ENCODE peak calls at places on chromosomes 1 and 21, in ten cellular contexts. F is mucosa of descending colon; S is GM23248; G is HTR-8/SVneo; W is D341Med; L is stimulated activated effector memory CD8-positive, alpha-beta T cell treated with anti-CD3 and anti-CD28 coated beads, Interleukin-12 subunit alpha, Interleukin-12 subunit beta, amount 100 ng/mL, for 72 hours; D is fibroblast of mammary gland; T is activated naive CD8-positive, alpha-beta T cell treated with anti-CD3 and anti-CD28 coated beads for 36 hours; K is GM10248; Y is amygdala. P is an unnamed sample.

GRCh38 chr21:32065654-32066053 is 192.8 kb downstream of the HUNK start:
- DNase-seq in F (no peak), S (no peak), G (no peak), W (no peak), L (no peak), D (no peak), T (no peak), K (no peak), Y (no peak), P (no peak)

GRCh38 chr1:207398986-207399385 is 55.1 kb upstream of the CR2 start:
- DNase-seq in F (no peak), S (no peak), G (no peak), W (no peak), L (no peak), D (no peak), T (no peak), K (no peak), Y (peak; percentile 38), P (no peak)

GRCh38 chr1:1945782-1946393 is 26.8 kb upstream of the TMEM52 start:
- DNase-seq in F (no peak), S (no peak), G (no peak), W (no peak), L (no peak), D (no peak), T (no peak), K (no peak), Y (no peak), P (no peak)

GRCh38 chr1:244354810-244355278 is 96.9 kb downstream of the ADSS2 start:
- DNase-seq in F (no peak), S (peak; percentile 8), G (no peak), W (no peak), L (no peak), D (no peak), T (no peak), K (no peak), Y (no peak), P (no peak)

GRCh38 chr1:205064301-205064700 is 20.0 kb downstream of the TMEM81 start:
- DNase-seq in F (no peak), S (no peak), G (no peak), W (no peak), L (no peak), D (no peak), T (no peak), K (no peak), Y (no peak), P (no peak)

GRCh38 chr1:30846587-30846986 is 62.0 kb downstream of the SDC3 start:
- DNase-seq in F (no peak), S (no peak), G (no peak), W (no peak), L (no peak), D (no peak), T (no peak), K (no peak), Y (no peak), P (no peak)

GRCh38 chr1:75539230-75540116 is 71.4 kb downstream of the SLC44A5 start:
- DNase-seq in F (no peak), S (peak; percentile 4), G (no peak), W (no peak), L (no peak), D (peak; percentile 8), T (no peak), K (no peak), Y (no peak), P (no peak)

GRCh38 chr1:46210561-46210960 is 7.4 kb downstream of the LURAP1 start:
- DNase-seq in F (no peak), S (no peak), G (no peak), W (no peak), L (no peak), D (no peak), T (no peak), K (no peak), Y (no peak), P (no peak)

GRCh38 chr1:222613627-222614026 is 4.3 kb upstream of the MIA3 start:
- DNase-seq in F (peak; percentile 33), S (no peak), G (no peak), W (no peak), L (no peak), D (no peak), T (no peak), K (no peak), Y (no peak), P (no peak)

GRCh38 chr1:21547876-21548275 is 38.7 kb downstream of the ALPL start:
- DNase-seq in F (no peak), S (no peak), G (no peak), W (no peak), L (no peak), D (no peak), T (no peak), K (no peak), Y (peak; percentile 17), P (no peak)

GRCh38 chr1:246705368-246705767 is 18.8 kb upstream of the SCCPDH start:
- DNase-seq in F (no peak), S (peak; percentile 95), G (peak; percentile 78), W (no peak), L (no peak), D (peak; percentile 93), T (no peak), K (no peak), Y (no peak), P (no peak)

GRCh38 chr1:43008106-43008424 is 49.4 kb upstream of the SLC2A1 start:
- DNase-seq in F (no peak), S (no peak), G (no peak), W (no peak), L (no peak), D (no peak), T (no peak), K (no peak), Y (no peak), P (no peak)

GRCh38 chr1:53125623-53126360 is 16.6 kb downstream of the SLC1A7 start:
- DNase-seq in F (no peak), S (no peak), G (no peak), W (no peak), L (no peak), D (peak; percentile 60), T (no peak), K (no peak), Y (no peak), P (no peak)

P was measured in ascending aorta.